ENCODE peak calls at places on chromosome 7, in ten cellular contexts. E is gastrocnemius medialis; H is CD4-positive, CD25-positive, alpha-beta regulatory T cell; L is small intestine; W is CD8-positive, alpha-beta memory T cell; G is GM23338; R is stomach; X is tibial nerve; I is cardiac muscle cell; S is heart right ventricle. C is an unnamed sample.
A peak's percentile ranks its signal among the peaks of the same experiment; 100 is the strongest.

GRCh38 chr7:128796325-128796724 is 4.6 kb downstream of the CCDC136 start:
- DNase-seq in E (no peak), H (no peak), L (no peak), W (no peak), G (no peak), R (no peak), X (no peak), I (no peak), S (no peak), C (no peak)

GRCh38 chr7:98110249-98111022 is 3.8 kb downstream of the LMTK2 start:
- DNase-seq in E (no peak), H (no peak), L (peak; percentile 83), W (no peak), G (peak; percentile 53), R (peak; percentile 71), X (no peak), I (peak; percentile 55), S (peak; percentile 58), C (no peak)

GRCh38 chr7:27148031-27148775 is 629 bp upstream of the HOXA6 start:
- DNase-seq in E (no peak), H (no peak), L (no peak), W (no peak), G (peak; percentile 41), R (no peak), X (no peak), I (no peak), S (no peak), C (peak; percentile 80)

GRCh38 chr7:77813180-77813579 is 14.6 kb downstream of the PHTF2 start:
- DNase-seq in E (no peak), H (no peak), L (no peak), W (no peak), G (no peak), R (no peak), X (no peak), I (no peak), S (no peak), C (no peak)

GRCh38 chr7:91567111-91568012 is 303.1 kb downstream of the FZD1 start:
- DNase-seq in E (no peak), H (no peak), L (no peak), W (no peak), G (no peak), R (no peak), X (no peak), I (no peak), S (no peak), C (no peak)

GRCh38 chr7:152851881-152852417 is 92.4 kb downstream of the ACTR3B start:
- DNase-seq in E (no peak), H (no peak), L (no peak), W (no peak), G (no peak), R (no peak), X (no peak), I (no peak), S (no peak), C (no peak)

GRCh38 chr7:15675379-15675778 is 11.1 kb downstream of the MEOX2 start:
- DNase-seq in E (no peak), H (no peak), L (no peak), W (no peak), G (no peak), R (no peak), X (no peak), I (no peak), S (no peak), C (no peak)

GRCh38 chr7:140238778-140239652 is 62.2 kb upstream of the KDM7A start:
- DNase-seq in E (no peak), H (no peak), L (peak; percentile 98), W (no peak), G (no peak), R (peak; percentile 77), X (no peak), I (no peak), S (no peak), C (no peak)

GRCh38 chr7:148575640-148576411 is 14.7 kb upstream of the C7orf33 start:
- DNase-seq in E (peak; percentile 40), H (peak; percentile 63), L (peak; percentile 62), W (peak; percentile 51), G (peak; percentile 83), R (peak; percentile 80), X (peak; percentile 59), I (peak; percentile 75), S (peak; percentile 47), C (peak; percentile 68)

GRCh38 chr7:14242186-14242585 is 252.7 kb upstream of the ETV1 start:
- DNase-seq in E (no peak), H (no peak), L (no peak), W (no peak), G (no peak), R (no peak), X (no peak), I (peak; percentile 45), S (no peak), C (no peak)

GRCh38 chr7:55573526-55573925 is 1.2 kb upstream of the VOPP1 start:
- DNase-seq in E (no peak), H (no peak), L (no peak), W (no peak), G (no peak), R (no peak), X (no peak), I (no peak), S (no peak), C (no peak)

GRCh38 chr7:7979556-7979955 is 11.0 kb downstream of the GLCCI1 start:
- DNase-seq in E (no peak), H (no peak), L (no peak), W (no peak), G (no peak), R (no peak), X (no peak), I (no peak), S (no peak), C (no peak)

GRCh38 chr7:130409067-130409721 is 28.9 kb downstream of the CPA1 start:
- DNase-seq in E (no peak), H (no peak), L (no peak), W (no peak), G (no peak), R (no peak), X (no peak), I (peak; percentile 21), S (no peak), C (no peak)

GRCh38 chr7:38671901-38672559 is 40.9 kb upstream of the AMPH start:
- DNase-seq in E (no peak), H (no peak), L (no peak), W (no peak), G (no peak), R (no peak), X (no peak), I (no peak), S (no peak), C (no peak)

GRCh38 chr7:6423942-6424701 is 23.6 kb downstream of the DAGLB start:
- DNase-seq in E (peak; percentile 97), H (no peak), L (no peak), W (no peak), G (peak; percentile 32), R (peak; percentile 47), X (no peak), I (no peak), S (peak; percentile 41), C (no peak)

GRCh38 chr7:27032843-27033242 is 63.0 kb downstream of the HOXA1 start:
- DNase-seq in E (no peak), H (no peak), L (no peak), W (no peak), G (no peak), R (no peak), X (no peak), I (peak; percentile 46), S (no peak), C (no peak)

GRCh38 chr7:4234498-4234855 is 447.6 kb upstream of the FOXK1 start:
- DNase-seq in E (no peak), H (no peak), L (no peak), W (no peak), G (no peak), R (no peak), X (no peak), I (no peak), S (no peak), C (peak; percentile 11)

GRCh38 chr7:149624006-149624405 is 126.4 kb upstream of the ZNF746 start:
- DNase-seq in E (no peak), H (peak; percentile 47), L (peak; percentile 26), W (peak; percentile 20), G (peak; percentile 43), R (peak; percentile 30), X (no peak), I (peak; percentile 24), S (no peak), C (no peak)

DNA sequence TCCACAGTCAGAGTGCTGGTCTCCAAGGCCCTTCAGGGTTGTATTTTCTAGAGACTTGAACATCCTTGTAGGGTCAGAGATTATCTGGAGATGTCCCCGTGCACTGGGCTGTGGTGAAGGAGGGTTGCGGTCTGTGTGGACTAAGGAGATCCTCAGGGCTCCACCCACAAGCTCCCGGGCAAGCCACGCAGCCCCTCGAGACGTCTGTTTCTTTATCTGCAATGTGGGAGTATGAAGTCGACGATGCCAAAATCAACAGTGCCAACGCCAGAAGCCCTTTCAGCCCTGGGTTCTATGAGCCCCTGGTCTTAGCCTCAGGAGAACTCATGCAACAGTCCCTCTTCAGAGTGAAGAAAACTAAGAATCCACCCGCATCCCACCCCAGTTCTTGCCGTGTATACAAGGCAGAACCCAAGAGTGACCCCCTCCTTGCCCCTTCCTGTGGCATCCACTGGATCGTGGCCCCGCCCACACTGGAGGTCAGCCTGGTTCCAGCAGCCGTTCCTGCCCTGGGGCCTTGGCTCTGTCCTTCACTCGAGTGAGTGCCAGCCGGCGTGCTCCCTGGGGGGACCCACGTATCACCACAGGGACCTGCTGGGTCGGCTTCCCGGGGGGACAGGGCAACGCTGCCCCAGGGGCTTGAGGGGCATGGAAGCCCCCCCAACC is 6.0 kb upstream of the SHH start:
- DNase-seq in E (no peak), H (no peak), L (no peak), W (no peak), G (no peak), R (peak; percentile 61), X (no peak), I (no peak), S (no peak), C (no peak)
- H3K27me3 ChIP-seq in E (peaks cover 29% of the 10 kb centered on the region), H (no peaks in the 10 kb centered on the region), L (no peaks in the 10 kb centered on the region), W (peaks cover 5% of the 10 kb centered on the region), G (peaks cover 21% of the 10 kb centered on the region), R (peaks cover 25% of the 10 kb centered on the region), X (peaks cover 31% of the 10 kb centered on the region), I (peaks cover 38% of the 10 kb centered on the region), S (peaks cover 78% of the 10 kb centered on the region), C (no peaks in the 10 kb centered on the region)

GRCh38 chr7:11830582-11831382 is 1.2 kb downstream of the THSD7A start:
- DNase-seq in E (no peak), H (no peak), L (peak; percentile 12), W (no peak), G (peak; percentile 19), R (no peak), X (no peak), I (peak; percentile 9), S (no peak), C (no peak)
- H3K27me3 ChIP-seq in E (no peaks in the 10 kb centered on the region), H (peaks cover 10% of the 10 kb centered on the region), L (no peaks in the 10 kb centered on the region), W (peaks cover 3% of the 10 kb centered on the region), G (peaks cover 22% of the 10 kb centered on the region), R (peaks cover 8% of the 10 kb centered on the region), X (no peaks in the 10 kb centered on the region), I (peaks cover 7% of the 10 kb centered on the region), S (no peaks in the 10 kb centered on the region), C (no peaks in the 10 kb centered on the region)

GRCh38 chr7:107668296-107668695 is 7.7 kb downstream of the SLC26A4 start:
- DNase-seq in E (no peak), H (no peak), L (no peak), W (no peak), G (no peak), R (no peak), X (no peak), I (no peak), S (no peak), C (no peak)
- H3K27me3 ChIP-seq in E (no peaks in the 10 kb centered on the region), H (peaks cover 10% of the 10 kb centered on the region), L (no peaks in the 10 kb centered on the region), W (peaks cover 8% of the 10 kb centered on the region), G (peaks cover 16% of the 10 kb centered on the region), R (no peaks in the 10 kb centered on the region), X (no peaks in the 10 kb centered on the region), I (peaks cover 67% of the 10 kb centered on the region), S (no peaks in the 10 kb centered on the region), C (no peaks in the 10 kb centered on the region)

GRCh38 chr7:108204281-108204796 is 74.2 kb upstream of the LAMB4 start:
- DNase-seq in E (no peak), H (no peak), L (no peak), W (no peak), G (no peak), R (no peak), X (no peak), I (no peak), S (no peak), C (no peak)
- H3K27me3 ChIP-seq in E (no peaks in the 10 kb centered on the region), H (no peaks in the 10 kb centered on the region), L (no peaks in the 10 kb centered on the region), W (no peaks in the 10 kb centered on the region), G (no peaks in the 10 kb centered on the region), R (no peaks in the 10 kb centered on the region), X (no peaks in the 10 kb centered on the region), I (no peaks in the 10 kb centered on the region), S (peaks cover 4% of the 10 kb centered on the region), C (no peaks in the 10 kb centered on the region)